ENCODE peak calls at places on chromosomes 12 and 14, in ten cellular contexts. Q, A, V, X, W, J, Z, G, F and O are unnamed samples.

GRCh38 chr14:53610947-53611346 is 345.7 kb downstream of the BMP4 start:
- DNase-seq in G (no peak), V (no peak), A (no peak), X (no peak), Z (no peak), W (no peak), Q (no peak), J (no peak), F (no peak), O (no peak)

GRCh38 chr12:10307630-10308029 is at the start of gene KLRD1:
- DNase-seq in V (no peak), G (no peak), A (no peak), F (no peak), Z (no peak), Q (no peak), X (no peak), J (no peak), W (no peak), O (no peak)

GRCh38 chr14:102579696-102580551 is 12.5 kb upstream of the RCOR1 start:
- DNase-seq in A (no peak), W (no peak), V (peak), G (peak), F (peak), X (no peak), J (peak), Q (peak), Z (no peak), O (peak)

GRCh38 chr12:2101798-2102197 is 49.0 kb downstream of the CACNA1C start:
- DNase-seq in V (no peak), Z (no peak), X (no peak), Q (no peak), J (no peak), G (no peak), W (no peak), F (no peak), A (no peak), O (peak)

GRCh38 chr12:52207895-52208294 is 16.1 kb upstream of the KRT80 start:
- DNase-seq in Z (no peak), W (peak), Q (no peak), V (peak), X (no peak), A (no peak), J (peak), F (peak), G (peak), O (no peak)

GRCh38 chr14:24889843-24890242 is 160.1 kb downstream of the STXBP6 start:
- DNase-seq in W (no peak), A (no peak), Z (no peak), X (no peak), V (no peak), Q (no peak), J (peak), F (no peak), G (no peak), O (no peak)

GRCh38 chr12:10170199-10170598 is 1.7 kb downstream of the OLR1 start:
- DNase-seq in Q (no peak), X (no peak), V (no peak), A (no peak), G (no peak), J (no peak), W (no peak), F (no peak), Z (no peak), O (no peak)

GRCh38 chr12:66633676-66634075 is 45.2 kb downstream of the GRIP1 start:
- DNase-seq in Q (no peak), Z (no peak), J (peak), X (no peak), G (no peak), W (no peak), A (no peak), F (no peak), V (no peak), O (peak)

GRCh38 chr12:50637870-50638481 is 125.9 kb upstream of the ATF1 start:
- DNase-seq in G (no peak), J (peak), W (no peak), Z (no peak), F (no peak), X (no peak), Q (no peak), V (no peak), A (no peak), O (peak)

GRCh38 chr12:24903305-24904088 is 45.4 kb downstream of the BCAT1 start:
- DNase-seq in X (no peak), F (no peak), W (no peak), A (no peak), G (no peak), V (no peak), Z (no peak), J (peak), Q (no peak), O (peak)

GRCh38 chr12:54033980-54034783 is 1.3 kb downstream of the HOXC5 start:
- DNase-seq in Q (no peak), X (no peak), V (peak), A (no peak), Z (no peak), W (no peak), J (no peak), G (no peak), F (peak), O (no peak)

GRCh38 chr12:117085318-117085947 is 13.8 kb downstream of the TESC start:
- DNase-seq in G (no peak), V (no peak), W (no peak), A (no peak), J (no peak), F (peak), Q (no peak), Z (no peak), X (no peak), O (no peak)

GRCh38 chr12:97283297-97283696 is 179.3 kb upstream of the RMST start:
- DNase-seq in G (no peak), Q (no peak), Z (no peak), V (no peak), X (no peak), J (no peak), W (no peak), F (no peak), A (peak), O (no peak)

GRCh38 chr12:49783917-49784676 is 42.7 kb downstream of the TMBIM6 start:
- DNase-seq in V (no peak), Q (no peak), J (peak), Z (no peak), G (no peak), W (no peak), A (no peak), X (no peak), F (no peak), O (peak)

GRCh38 chr14:91389173-91389572 is 28.4 kb downstream of the CCDC88C start:
- DNase-seq in J (no peak), V (no peak), Z (no peak), W (no peak), Q (no peak), A (no peak), G (no peak), X (no peak), F (no peak), O (no peak)

GRCh38 chr12:47591387-47591786 is 114.4 kb downstream of the RPAP3 start:
- DNase-seq in Q (no peak), Z (no peak), J (peak), A (no peak), F (no peak), V (no peak), W (no peak), X (no peak), G (no peak), O (peak)

GRCh38 chr12:59372971-59373370 is 222.9 kb upstream of the SLC16A7 start:
- DNase-seq in X (no peak), Z (no peak), W (no peak), F (no peak), G (no peak), J (peak), A (peak), Q (no peak), V (no peak), O (peak)

GRCh38 chr12:108622425-108622824 is 11.3 kb downstream of the SELPLG start:
- DNase-seq in Q (no peak), A (no peak), G (no peak), X (no peak), J (peak), Z (no peak), F (no peak), W (no peak), V (no peak), O (no peak)

GRCh38 chr12:54352891-54353874 is 11.1 kb downstream of the GPR84 start:
- DNase-seq in J (peak), W (no peak), F (no peak), G (no peak), Q (peak), V (no peak), X (no peak), Z (no peak), A (peak), O (peak)

GRCh38 chr14:31326111-31326510 is 94.2 kb downstream of the HEATR5A start:
- DNase-seq in Q (no peak), W (no peak), X (no peak), G (no peak), A (no peak), Z (no peak), F (no peak), V (no peak), J (peak), O (peak)

GRCh38 chr14:89416002-89416995 is 734 bp downstream of the FOXN3 start:
- DNase-seq in V (peak), G (peak), Z (peak), F (peak), A (peak), X (peak), Q (peak), W (peak), J (peak), O (peak)

GRCh38 chr12:102950950-102951490 is 6.5 kb upstream of the ASCL1 start:
- DNase-seq in A (no peak), G (no peak), J (no peak), F (no peak), W (no peak), Q (no peak), Z (no peak), V (no peak), X (no peak), O (no peak)

GRCh38 chr14:23567186-23568020 is at the start of gene AP1G2:
- DNase-seq in W (peak), F (peak), V (peak), J (peak), G (peak), A (peak), Z (peak), X (no peak), Q (peak), O (peak)

GRCh38 chr14:50978888-50979287 is 34.6 kb upstream of the PYGL start:
- DNase-seq in Z (no peak), V (no peak), A (no peak), W (no peak), F (no peak), X (no peak), J (no peak), G (no peak), Q (no peak), O (no peak)

GRCh38 chr14:105939810-105940508 is 413.6 kb downstream of the TMEM121 start:
- DNase-seq in W (no peak), J (no peak), A (no peak), Z (no peak), G (no peak), V (no peak), F (no peak), Q (no peak), X (no peak), O (no peak)

GRCh38 chr14:36835145-36835544 is 173.5 kb downstream of the PAX9 start:
- DNase-seq in G (no peak), A (no peak), X (no peak), V (no peak), Z (no peak), Q (no peak), W (no peak), F (no peak), J (no peak), O (no peak)

GRCh38 chr14:22487401-22487800 is 101.6 kb downstream of the DAD1 start:
- DNase-seq in X (no peak), J (no peak), V (no peak), Q (no peak), Z (no peak), W (no peak), A (no peak), F (no peak), G (no peak), O (no peak)

GRCh38 chr14:89578048-89578619 is 161.1 kb upstream of the FOXN3 start:
- DNase-seq in X (no peak), V (no peak), J (peak), Z (no peak), Q (no peak), F (no peak), A (no peak), G (no peak), W (no peak), O (peak)

GRCh38 chr14:22084393-22085281 is 411.0 kb upstream of the OR4E1 start:
- DNase-seq in G (no peak), J (peak), A (peak), F (no peak), Z (no peak), Q (no peak), W (no peak), X (no peak), V (no peak), O (peak)

GRCh38 chr14:76050797-76051392 is 65.3 kb downstream of the IFT43 start:
- DNase-seq in J (peak), A (peak), F (no peak), X (peak), G (no peak), Q (peak), W (no peak), Z (peak), V (no peak), O (peak)

GRCh38 chr12:132783917-132784531 is 22.4 kb upstream of the ANKLE2 start:
- DNase-seq in W (no peak), G (no peak), Q (no peak), A (no peak), J (no peak), X (no peak), F (no peak), V (no peak), Z (no peak), O (no peak)

GRCh38 chr12:111451649-111452129 is 46.0 kb downstream of the SH2B3 start:
- DNase-seq in G (no peak), W (no peak), V (no peak), J (peak), F (no peak), Z (no peak), X (no peak), A (no peak), Q (no peak), O (peak)

GRCh38 chr12:68538722-68539614 is 71.7 kb upstream of the RAP1B start:
- DNase-seq in G (peak), Q (peak), X (no peak), J (peak), V (peak), A (no peak), Z (peak), W (no peak), F (no peak), O (peak)

GRCh38 chr14:56119221-56119967 is 1.2 kb downstream of the PELI2 start:
- DNase-seq in V (peak), X (no peak), Z (peak), A (peak), W (no peak), Q (peak), F (peak), J (peak), G (peak), O (no peak)

GRCh38 chr14:56121786-56122185 is 3.6 kb downstream of the PELI2 start:
- DNase-seq in X (no peak), W (no peak), Q (no peak), J (no peak), V (no peak), F (no peak), Z (no peak), A (no peak), G (no peak), O (no peak)

GRCh38 chr14:56118611-56119181 is 485 bp downstream of the PELI2 start:
- DNase-seq in J (no peak), A (peak), W (no peak), G (peak), V (peak), Z (no peak), X (no peak), F (peak), Q (peak), O (no peak)

GRCh38 chr14:56122306-56122705 is 4.1 kb downstream of the PELI2 start:
- DNase-seq in A (no peak), Z (no peak), W (no peak), Q (no peak), F (no peak), G (no peak), J (no peak), X (no peak), V (no peak), O (peak)

GRCh38 chr14:56120091-56120632 is 2.0 kb downstream of the PELI2 start:
- DNase-seq in W (no peak), A (peak), G (no peak), X (no peak), J (peak), F (no peak), Q (no peak), V (no peak), Z (no peak), O (no peak)
- H3K4me3 ChIP-seq in W (peak), A (peak), G (peak), X (peak), J (peak), F (peak), Q (peak), V (peak), Z (peak), O (peak)

GRCh38 chr12:120314220-120314619 is 12.1 kb downstream of the SIRT4 start:
- DNase-seq in X (no peak), F (no peak), J (no peak), Q (no peak), V (no peak), Z (no peak), G (no peak), A (peak), W (no peak), O (no peak)
- TF ChIP-seq CTCF in X (no peak), F (peak), J (no peak), Q (no peak), V (no peak), Z (no peak), G (no peak), A (peak), W (no peak), O (no peak)

DNA sequence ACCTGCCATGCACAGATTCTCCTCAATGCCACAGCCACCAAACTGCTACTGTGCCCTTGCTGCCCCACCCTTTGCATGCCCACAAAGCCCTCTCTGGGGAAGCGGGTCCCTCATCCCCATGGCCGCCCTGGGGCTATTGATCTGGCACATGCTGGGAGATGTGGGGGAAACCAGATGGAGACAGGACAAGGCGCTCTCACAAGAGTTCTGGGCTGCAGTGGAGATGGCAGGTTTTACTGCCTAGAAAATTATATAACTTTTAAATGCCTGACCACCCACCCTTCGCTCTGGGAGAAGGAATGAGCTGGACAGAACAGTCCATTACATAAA is 10.6 kb upstream of the PIP4K2C start:
- DNase-seq in G (no peak), W (peak), A (no peak), F (no peak), Z (no peak), X (no peak), V (no peak), Q (no peak), J (no peak), O (no peak)
- H3K4me3 ChIP-seq in G (no peak), W (no peak), A (no peak), F (no peak), Z (no peak), X (no peak), V (no peak), Q (no peak), J (no peak), O (no peak)

GRCh38 chr12:124914392-124915248 is at the start of gene UBC:
- DNase-seq in G (peak), Q (peak), V (peak), J (peak), Z (peak), A (peak), W (peak), F (peak), X (no peak), O (peak)
- TF ChIP-seq CTCF in G (no peak), Q (peak), V (no peak), J (no peak), Z (no peak), A (no peak), W (no peak), F (no peak), X (no peak), O (no peak)